ENCODE peak calls at places on chromosomes 3 and 15, in nine cellular contexts. E, W, L, I, V, D, J, K and N are unnamed samples.

GRCh38 chr3:9500108-9501050 is 53.2 kb downstream of the LHFPL4 start:
- DNase-seq in E (peak), W (peak), L (no peak), I (peak), V (no peak), D (peak), J (no peak), K (no peak), N (no peak)

GRCh38 chr15:33964665-33965040 is 3.6 kb upstream of the CHRM5 start:
- DNase-seq in E (no peak), W (no peak), L (no peak), I (peak), V (no peak), D (no peak), J (no peak), K (no peak), N (no peak)

GRCh38 chr3:12046406-12046805 is 42.2 kb downstream of the SYN2 start:
- DNase-seq in E (no peak), W (no peak), L (no peak), I (peak), V (no peak), D (no peak), J (no peak), K (no peak), N (no peak)

GRCh38 chr3:31188112-31188511 is 293.7 kb upstream of the GADL1 start:
- DNase-seq in E (no peak), W (no peak), L (no peak), I (no peak), V (no peak), D (no peak), J (no peak), K (no peak), N (no peak)

GRCh38 chr3:80006315-80006714 is 238.5 kb upstream of the ROBO1 start:
- DNase-seq in E (no peak), W (no peak), L (no peak), I (no peak), V (no peak), D (no peak), J (no peak), K (no peak), N (no peak)

GRCh38 chr3:126523745-126524428 is at the start of gene CHST13:
- DNase-seq in E (no peak), W (peak), L (no peak), I (peak), V (no peak), D (peak), J (no peak), K (no peak), N (no peak)

GRCh38 chr3:52534281-52535183 is 875 bp upstream of the NT5DC2 start:
- DNase-seq in E (no peak), W (peak), L (no peak), I (peak), V (no peak), D (no peak), J (peak), K (no peak), N (no peak)

GRCh38 chr15:97141360-97141759 is 810.9 kb downstream of the NR2F2 start:
- DNase-seq in E (no peak), W (no peak), L (no peak), I (no peak), V (no peak), D (no peak), J (no peak), K (no peak), N (no peak)

GRCh38 chr3:122085666-122086065 is 30.5 kb downstream of the CD86 start:
- DNase-seq in E (no peak), W (no peak), L (no peak), I (no peak), V (no peak), D (no peak), J (no peak), K (no peak), N (no peak)

GRCh38 chr15:68666812-68667450 is 88.1 kb downstream of the CORO2B start:
- DNase-seq in E (no peak), W (peak), L (no peak), I (no peak), V (no peak), D (no peak), J (peak), K (no peak), N (no peak)

GRCh38 chr15:40693904-40694705 is 869 bp upstream of the RAD51 start:
- DNase-seq in E (no peak), W (no peak), L (no peak), I (peak), V (no peak), D (no peak), J (no peak), K (no peak), N (no peak)

GRCh38 chr15:101055411-101055810 is 136.3 kb downstream of the LRRK1 start:
- DNase-seq in E (no peak), W (no peak), L (no peak), I (no peak), V (no peak), D (no peak), J (no peak), K (no peak), N (no peak)

GRCh38 chr15:40048155-40048792 is 9.3 kb upstream of the SRP14 start:
- DNase-seq in E (no peak), W (no peak), L (no peak), I (no peak), V (no peak), D (no peak), J (no peak), K (no peak), N (no peak)

GRCh38 chr15:69979269-69979668 is 118.4 kb downstream of the TLE3 start:
- DNase-seq in E (no peak), W (peak), L (no peak), I (peak), V (no peak), D (peak), J (no peak), K (no peak), N (no peak)
- TF ChIP-seq CTCF in E (no peak), W (peak), L (no peak), I (no peak), V (no peak), D (no peak), J (peak), K (no peak), N (no peak)

GRCh38 chr3:188353409-188353808 is 199.5 kb downstream of the LPP start:
- DNase-seq in E (no peak), W (no peak), L (no peak), I (no peak), V (no peak), D (no peak), J (no peak), K (no peak), N (no peak)
- H3K4me3 ChIP-seq in E (no peak), W (no peak), L (no peak), I (no peak), V (no peak), D (no peak), J (no peak), K (no peak), N (no peak)

GRCh38 chr15:22839046-22839705 is 710 bp downstream of the NIPA2 start:
- DNase-seq in E (no peak), W (no peak), L (no peak), I (peak), V (no peak), D (no peak), J (no peak), K (no peak), N (no peak)

GRCh38 chr15:22838292-22839042 is at the start of gene NIPA2:
- DNase-seq in E (peak), W (peak), L (peak), I (peak), V (peak), D (peak), J (peak), K (peak), N (peak)
- TF ChIP-seq CTCF in E (no peak), W (peak), L (peak), I (no peak), V (no peak), D (peak), J (peak), K (no peak), N (peak)

GRCh38 chr3:124263168-124263567 is 271.2 kb upstream of the ROPN1 start:
- DNase-seq in E (peak), W (no peak), L (no peak), I (peak), V (peak), D (no peak), J (no peak), K (peak), N (peak)

GRCh38 chr3:124257332-124257864 is 265.5 kb upstream of the ROPN1 start:
- DNase-seq in E (no peak), W (no peak), L (no peak), I (no peak), V (no peak), D (no peak), J (no peak), K (no peak), N (no peak)

GRCh38 chr3:124261301-124261700 is 269.4 kb upstream of the ROPN1 start:
- DNase-seq in E (no peak), W (no peak), L (no peak), I (peak), V (no peak), D (no peak), J (no peak), K (no peak), N (no peak)

GRCh38 chr3:124258057-124258500 is 266.2 kb upstream of the ROPN1 start:
- DNase-seq in E (no peak), W (no peak), L (no peak), I (peak), V (no peak), D (peak), J (no peak), K (no peak), N (no peak)

DNA sequence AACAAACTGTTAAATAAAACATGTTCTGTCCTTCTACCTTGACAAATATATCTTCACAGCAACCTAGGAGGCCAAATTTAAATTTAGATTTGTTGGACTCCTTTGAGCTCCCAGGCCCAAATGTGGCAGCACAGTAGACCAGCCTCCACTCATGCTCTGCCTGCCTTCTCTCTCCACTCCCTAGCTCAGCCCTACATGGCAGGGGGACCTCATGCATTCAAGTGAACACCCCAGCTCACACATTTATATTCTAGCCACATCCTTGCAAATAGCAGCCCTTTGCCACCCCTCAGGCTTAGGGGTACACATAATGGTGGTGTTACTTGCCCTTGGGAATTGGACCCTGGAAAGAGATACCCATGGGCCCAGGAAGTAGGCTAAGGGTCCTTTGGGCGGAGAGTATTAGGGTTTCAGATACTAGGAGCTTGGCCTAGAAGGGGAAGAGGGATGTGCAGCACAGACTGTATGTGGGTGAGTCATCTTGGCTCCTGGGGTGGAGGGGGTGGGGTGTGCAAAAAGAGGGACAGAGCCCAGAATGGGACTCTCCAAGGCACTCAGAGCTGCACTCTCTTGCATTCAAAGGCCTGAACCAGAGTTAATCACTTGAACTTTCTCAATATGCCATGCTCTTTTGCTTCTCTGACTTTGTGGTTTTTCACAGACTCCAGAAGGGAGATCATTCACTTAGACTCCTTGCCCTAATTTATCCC is 268.4 kb upstream of the ROPN1 start:
- DNase-seq in E (no peak), W (no peak), L (no peak), I (peak), V (no peak), D (peak), J (no peak), K (peak), N (peak)
- H3K4me3 ChIP-seq in E (no peak), W (no peak), L (no peak), I (no peak), V (no peak), D (no peak), J (no peak), K (no peak), N (no peak)

DNA sequence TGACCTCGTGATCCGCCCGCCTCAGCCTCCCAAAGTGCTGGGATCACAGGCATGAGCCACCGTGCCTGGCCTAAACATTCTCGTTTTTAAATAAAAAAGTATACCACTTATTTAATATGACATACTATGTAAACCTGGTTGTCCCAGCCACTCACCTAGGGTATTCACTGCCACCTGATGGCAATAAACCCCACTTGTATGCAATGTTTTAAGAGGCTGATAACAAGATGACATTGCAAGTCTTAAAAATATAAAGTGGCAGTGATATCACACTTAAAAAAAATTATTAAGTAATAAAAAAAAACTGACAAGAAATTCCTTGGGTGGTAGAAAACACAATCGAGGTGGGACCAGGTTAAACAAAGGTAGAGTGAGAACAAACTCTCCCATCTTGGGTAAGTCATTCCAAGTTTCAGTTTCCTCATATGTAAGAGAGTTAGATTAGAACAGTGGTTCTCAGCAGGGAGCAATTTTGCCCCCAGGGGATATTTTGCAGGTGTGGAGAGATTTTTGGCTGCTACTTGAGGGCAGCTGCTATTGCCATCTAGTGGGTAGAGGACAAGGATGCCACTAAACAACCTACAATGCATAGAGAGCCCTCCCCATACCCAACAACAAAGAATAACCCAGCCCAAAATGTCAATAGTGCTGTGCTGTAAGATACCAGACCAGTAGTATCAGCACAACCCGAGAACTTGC is 14.5 kb downstream of the ARF4 start:
- DNase-seq in E (no peak), W (peak), L (no peak), I (peak), V (no peak), D (no peak), J (no peak), K (no peak), N (no peak)
- TF ChIP-seq CTCF in E (peak), W (peak), L (peak), I (peak), V (peak), D (no peak), J (peak), K (no peak), N (no peak)